ENCODE peak calls at places on chromosomes 1 and 21, in six cellular contexts. One of them, this sample, is unnamed. For H3K9me3, the result is how much of the 10 kb centered on the place peaks cover.

GRCh38 chr21:16592399-16592798 is 862.6 kb downstream of the USP25 start:
- DNase-seq in HAP-1: no peak
- DNase-seq in left lung: no peak
- DNase-seq in cardiac muscle cell: no peak
- DNase-seq in aorta: no peak
- DNase-seq in pancreas: no peak
- DNase-seq in this sample: no peak

GRCh38 chr1:107430540-107431228 is 289.8 kb downstream of the NTNG1 start:
- DNase-seq in pancreas: no peak
- DNase-seq in cardiac muscle cell: peak
- DNase-seq in left lung: no peak
- DNase-seq in HAP-1: peak
- DNase-seq in aorta: no peak
- DNase-seq in this sample: peak

GRCh38 chr21:29217818-29218252 is 80.9 kb upstream of the BACH1 start:
- DNase-seq in HAP-1: no peak
- DNase-seq in pancreas: no peak
- DNase-seq in left lung: no peak
- DNase-seq in aorta: no peak
- DNase-seq in cardiac muscle cell: peak
- DNase-seq in this sample: no peak

GRCh38 chr1:167141963-167142362 is 48.1 kb downstream of the STYXL2 start:
- DNase-seq in aorta: no peak
- DNase-seq in cardiac muscle cell: no peak
- DNase-seq in left lung: no peak
- DNase-seq in pancreas: no peak
- DNase-seq in HAP-1: no peak
- DNase-seq in this sample: no peak

GRCh38 chr1:40986328-40986783 is 6.9 kb downstream of the CTPS1 start:
- DNase-seq in cardiac muscle cell: no peak
- DNase-seq in HAP-1: no peak
- DNase-seq in aorta: no peak
- DNase-seq in pancreas: no peak
- DNase-seq in left lung: no peak
- DNase-seq in this sample: no peak

GRCh38 chr1:203342192-203342940 is 8.6 kb downstream of the FMOD start:
- DNase-seq in HAP-1: peak
- DNase-seq in left lung: no peak
- DNase-seq in aorta: no peak
- DNase-seq in pancreas: no peak
- DNase-seq in cardiac muscle cell: peak
- DNase-seq in this sample: peak

GRCh38 chr1:186626969-186627368 is 53.3 kb downstream of the PTGS2 start:
- DNase-seq in pancreas: no peak
- DNase-seq in left lung: no peak
- DNase-seq in cardiac muscle cell: peak
- DNase-seq in aorta: no peak
- DNase-seq in HAP-1: no peak
- DNase-seq in this sample: no peak

GRCh38 chr1:8873001-8873400 is 5.5 kb downstream of the ENO1 start:
- DNase-seq in pancreas: no peak
- DNase-seq in aorta: peak
- DNase-seq in left lung: no peak
- DNase-seq in HAP-1: no peak
- DNase-seq in cardiac muscle cell: no peak
- DNase-seq in this sample: no peak

GRCh38 chr1:26060832-26061574 is 6.4 kb downstream of the TRIM63 start:
- DNase-seq in cardiac muscle cell: no peak
- DNase-seq in aorta: no peak
- DNase-seq in left lung: no peak
- DNase-seq in HAP-1: no peak
- DNase-seq in pancreas: no peak
- DNase-seq in this sample: no peak

GRCh38 chr1:226736908-226737818 is 1.9 kb downstream of the ITPKB start:
- DNase-seq in left lung: peak
- DNase-seq in cardiac muscle cell: peak
- DNase-seq in HAP-1: peak
- DNase-seq in aorta: peak
- DNase-seq in pancreas: peak
- DNase-seq in this sample: peak

GRCh38 chr1:57707631-57708030 is 283.8 kb upstream of the DAB1 start:
- DNase-seq in cardiac muscle cell: no peak
- DNase-seq in aorta: no peak
- DNase-seq in HAP-1: no peak
- DNase-seq in left lung: no peak
- DNase-seq in pancreas: no peak
- DNase-seq in this sample: no peak

GRCh38 chr1:92916899-92917298 is 44.4 kb downstream of the DIPK1A start:
- DNase-seq in cardiac muscle cell: no peak
- DNase-seq in left lung: no peak
- DNase-seq in aorta: no peak
- DNase-seq in pancreas: no peak
- DNase-seq in HAP-1: no peak
- DNase-seq in this sample: no peak

GRCh38 chr1:107683198-107683657 is 281.8 kb downstream of the VAV3 start:
- DNase-seq in left lung: no peak
- DNase-seq in pancreas: no peak
- DNase-seq in cardiac muscle cell: no peak
- DNase-seq in aorta: no peak
- DNase-seq in HAP-1: no peak
- DNase-seq in this sample: peak

GRCh38 chr1:62092126-62092525 is 102.5 kb upstream of the L1TD1 start:
- DNase-seq in left lung: no peak
- DNase-seq in cardiac muscle cell: no peak
- DNase-seq in aorta: no peak
- DNase-seq in HAP-1: no peak
- DNase-seq in pancreas: no peak
- DNase-seq in this sample: no peak

GRCh38 chr1:75202751-75203150 is 68.6 kb downstream of the LHX8 start:
- DNase-seq in HAP-1: no peak
- DNase-seq in left lung: no peak
- DNase-seq in aorta: no peak
- DNase-seq in cardiac muscle cell: no peak
- DNase-seq in pancreas: no peak
- DNase-seq in this sample: no peak

DNA sequence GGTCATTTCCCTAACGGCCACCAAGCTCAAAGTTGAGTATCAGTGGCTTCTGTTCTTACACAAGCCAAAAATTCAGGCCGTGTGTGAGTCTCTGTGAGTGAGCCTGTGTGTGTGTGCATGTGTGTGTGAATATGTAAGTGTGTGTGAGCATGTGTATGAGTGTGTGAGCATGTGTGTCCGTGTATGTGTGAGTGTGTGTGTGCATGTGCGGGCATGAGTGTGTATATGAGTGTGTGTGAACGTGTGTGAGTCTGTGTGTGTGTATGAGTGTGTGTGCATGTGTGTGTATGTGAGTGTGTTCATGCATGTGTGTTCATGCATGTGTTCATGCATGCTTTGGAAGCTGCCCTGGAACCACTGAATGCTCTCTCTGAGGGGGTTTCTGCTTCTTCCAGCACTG is 105.7 kb downstream of the AJAP1 start:
- DNase-seq in left lung: no peak
- DNase-seq in cardiac muscle cell: no peak
- DNase-seq in pancreas: no peak
- DNase-seq in HAP-1: no peak
- DNase-seq in aorta: no peak
- DNase-seq in this sample: no peak
- H3K9me3 ChIP-seq in left lung: under half
- H3K9me3 ChIP-seq in cardiac muscle cell: under half
- H3K9me3 ChIP-seq in pancreas: under half
- H3K9me3 ChIP-seq in HAP-1: under half
- H3K9me3 ChIP-seq in aorta: under half
- H3K9me3 ChIP-seq in this sample: under half

GRCh38 chr1:125065821-125066180 is 3881.0 kb downstream of the SRGAP2C start:
- DNase-seq in pancreas: peak
- DNase-seq in HAP-1: no peak
- DNase-seq in left lung: peak
- DNase-seq in cardiac muscle cell: no peak
- DNase-seq in aorta: peak
- DNase-seq in this sample: no peak
- H3K9me3 ChIP-seq in pancreas: under half
- H3K9me3 ChIP-seq in HAP-1: under half
- H3K9me3 ChIP-seq in left lung: half or more
- H3K9me3 ChIP-seq in cardiac muscle cell: under half
- H3K9me3 ChIP-seq in aorta: under half
- H3K9me3 ChIP-seq in this sample: under half

GRCh38 chr21:8989261-8989882 is 1532.0 kb upstream of the TPTE start:
- DNase-seq in HAP-1: no peak
- DNase-seq in cardiac muscle cell: no peak
- DNase-seq in pancreas: no peak
- DNase-seq in left lung: no peak
- DNase-seq in aorta: no peak
- DNase-seq in this sample: no peak
- H3K9me3 ChIP-seq in HAP-1: under half
- H3K9me3 ChIP-seq in cardiac muscle cell: under half
- H3K9me3 ChIP-seq in pancreas: under half
- H3K9me3 ChIP-seq in left lung: under half
- H3K9me3 ChIP-seq in aorta: under half
- H3K9me3 ChIP-seq in this sample: under half

DNA sequence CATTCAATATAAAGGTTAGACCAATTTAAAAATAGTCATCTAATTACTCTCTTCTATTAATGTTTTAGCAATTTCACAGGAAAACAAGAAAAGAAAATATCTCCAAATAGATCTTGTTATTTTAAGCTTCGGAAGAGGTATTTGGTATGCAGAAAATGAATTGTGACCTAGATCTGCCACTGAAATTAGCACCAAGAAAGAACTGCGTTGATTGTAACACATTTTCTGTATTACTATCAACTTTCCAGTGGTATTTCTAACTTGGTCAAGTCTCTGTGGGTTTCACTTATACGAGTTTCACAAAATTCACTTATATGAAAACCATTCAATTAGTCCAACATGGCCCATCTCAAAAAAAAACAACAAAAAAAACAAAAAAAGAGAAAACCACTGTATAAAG is 11.8 kb downstream of the RSBN1 start:
- DNase-seq in aorta: no peak
- DNase-seq in left lung: no peak
- DNase-seq in pancreas: no peak
- DNase-seq in HAP-1: no peak
- DNase-seq in cardiac muscle cell: no peak
- DNase-seq in this sample: no peak
- H3K9me3 ChIP-seq in aorta: under half
- H3K9me3 ChIP-seq in left lung: under half
- H3K9me3 ChIP-seq in pancreas: under half
- H3K9me3 ChIP-seq in HAP-1: under half
- H3K9me3 ChIP-seq in cardiac muscle cell: under half
- H3K9me3 ChIP-seq in this sample: under half

GRCh38 chr21:46061063-46061462 is 36.8 kb upstream of the COL6A2 start:
- DNase-seq in cardiac muscle cell: no peak
- DNase-seq in pancreas: no peak
- DNase-seq in HAP-1: no peak
- DNase-seq in left lung: no peak
- DNase-seq in aorta: peak
- DNase-seq in this sample: no peak

GRCh38 chr21:46057710-46058241 is 40.1 kb upstream of the COL6A2 start:
- DNase-seq in cardiac muscle cell: no peak
- DNase-seq in aorta: peak
- DNase-seq in HAP-1: no peak
- DNase-seq in pancreas: peak
- DNase-seq in left lung: peak
- DNase-seq in this sample: no peak

GRCh38 chr21:46060596-46061061 is 37.3 kb upstream of the COL6A2 start:
- DNase-seq in HAP-1: no peak
- DNase-seq in left lung: peak
- DNase-seq in cardiac muscle cell: peak
- DNase-seq in pancreas: no peak
- DNase-seq in aorta: peak
- DNase-seq in this sample: no peak

GRCh38 chr21:46058339-46059145 is 39.4 kb upstream of the COL6A2 start:
- DNase-seq in cardiac muscle cell: no peak
- DNase-seq in pancreas: peak
- DNase-seq in HAP-1: no peak
- DNase-seq in left lung: peak
- DNase-seq in aorta: peak
- DNase-seq in this sample: no peak

GRCh38 chr21:46059195-46059594 is 38.7 kb upstream of the COL6A2 start:
- DNase-seq in HAP-1: no peak
- DNase-seq in aorta: peak
- DNase-seq in pancreas: peak
- DNase-seq in left lung: no peak
- DNase-seq in cardiac muscle cell: no peak
- DNase-seq in this sample: no peak
- H3K9me3 ChIP-seq in HAP-1: under half
- H3K9me3 ChIP-seq in aorta: under half
- H3K9me3 ChIP-seq in pancreas: under half
- H3K9me3 ChIP-seq in left lung: under half
- H3K9me3 ChIP-seq in cardiac muscle cell: under half
- H3K9me3 ChIP-seq in this sample: under half